ENCODE peak calls at places on chromosomes 7 and 10, in four cellular contexts. T is activated CD4-positive, CD25-positive, alpha-beta regulatory T cell; W is brain pericyte; O is AG08395. L is an unnamed sample.

GRCh38 chr10:112919721-112920120 is 30.3 kb upstream of the TCF7L2 start:
- DNase-seq in T (no peak), W (no peak), O (peak), L (no peak)

GRCh38 chr7:138900040-138900828 is 81.0 kb downstream of the KIAA1549 start:
- DNase-seq in T (no peak), W (no peak), O (no peak), L (peak)

GRCh38 chr10:70779088-70779487 is 6.1 kb downstream of the TBATA start:
- DNase-seq in T (no peak), W (no peak), O (no peak), L (no peak)

GRCh38 chr7:66069732-66070131 is 5.9 kb upstream of the ASL start:
- DNase-seq in T (no peak), W (no peak), O (no peak), L (no peak)

GRCh38 chr10:18606051-18606730 is 45.2 kb downstream of the NSUN6 start:
- DNase-seq in T (no peak), W (no peak), O (no peak), L (no peak)

GRCh38 chr10:15863323-15863722 is 3.0 kb upstream of the MINDY3 start:
- DNase-seq in T (no peak), W (no peak), O (no peak), L (no peak)

GRCh38 chr7:37942934-37943610 is 22.6 kb downstream of the EPDR1 start:
- DNase-seq in T (no peak), W (peak), O (no peak), L (no peak)

GRCh38 chr10:105585753-105586152 is 944.7 kb downstream of the SORCS3 start:
- DNase-seq in T (no peak), W (no peak), O (no peak), L (no peak)

GRCh38 chr7:144738708-144739314 is 97.0 kb downstream of the TPK1 start:
- DNase-seq in T (peak), W (no peak), O (peak), L (peak)

GRCh38 chr7:114943953-114944741 is 22.3 kb downstream of the MDFIC start:
- DNase-seq in T (no peak), W (no peak), O (no peak), L (no peak)

GRCh38 chr7:130151591-130152269 is 53.5 kb downstream of the TMEM209 start:
- DNase-seq in T (no peak), W (no peak), O (no peak), L (peak)

GRCh38 chr7:3073763-3074460 is 30.2 kb upstream of the CARD11 start:
- DNase-seq in T (no peak), W (no peak), O (no peak), L (no peak)

GRCh38 chr7:135374736-135375135 is 135.2 kb downstream of the CNOT4 start:
- DNase-seq in T (no peak), W (no peak), O (no peak), L (no peak)

GRCh38 chr10:72248477-72249151 is 25.1 kb upstream of the DDIT4 start:
- DNase-seq in T (peak), W (no peak), O (no peak), L (no peak)

GRCh38 chr10:124701435-124701834 is 42.7 kb downstream of the FAM53B start:
- DNase-seq in T (no peak), W (peak), O (no peak), L (no peak)

GRCh38 chr10:100519321-100520051 is at the start of gene SEC31B:
- DNase-seq in T (no peak), W (no peak), O (no peak), L (no peak)

GRCh38 chr10:99347672-99348071 is 18.5 kb downstream of the CNNM1 start:
- DNase-seq in T (no peak), W (no peak), O (no peak), L (no peak)

GRCh38 chr7:26700893-26701292 is 163.5 kb downstream of the SKAP2 start:
- DNase-seq in T (no peak), W (no peak), O (no peak), L (no peak)